ENCODE peak calls at places on chromosome 21, in four cellular contexts. One of them, this sample, is unnamed. For H3K4me1, the result is how much of the 10 kb centered on the place peaks cover.

GRCh38 chr21:37550618-37551405 is 184.2 kb downstream of the DYRK1A start:
- DNase-seq in psoas muscle: no peak
- DNase-seq in HAP-1: no peak
- DNase-seq in A673: no peak
- DNase-seq in this sample: peak

GRCh38 chr21:30072496-30072895 is 94.1 kb downstream of the CLDN17 start:
- DNase-seq in HAP-1: no peak
- DNase-seq in psoas muscle: no peak
- DNase-seq in A673: peak
- DNase-seq in this sample: no peak

GRCh38 chr21:34934350-34934749 is 114.8 kb downstream of the RUNX1 start:
- DNase-seq in HAP-1: no peak
- DNase-seq in psoas muscle: no peak
- DNase-seq in A673: no peak
- DNase-seq in this sample: no peak

GRCh38 chr21:40466893-40467483 is 380.0 kb downstream of the DSCAM start:
- DNase-seq in psoas muscle: no peak
- DNase-seq in HAP-1: no peak
- DNase-seq in A673: no peak
- DNase-seq in this sample: no peak

GRCh38 chr21:29928537-29928936 is 11.3 kb downstream of the GRIK1 start:
- DNase-seq in A673: no peak
- DNase-seq in HAP-1: no peak
- DNase-seq in psoas muscle: no peak
- DNase-seq in this sample: no peak

GRCh38 chr21:34671891-34672290 is 3.1 kb downstream of the CLIC6 start:
- DNase-seq in psoas muscle: no peak
- DNase-seq in A673: no peak
- DNase-seq in HAP-1: no peak
- DNase-seq in this sample: no peak

GRCh38 chr21:18495553-18495952 is 92.0 kb upstream of the TMPRSS15 start:
- DNase-seq in HAP-1: no peak
- DNase-seq in A673: no peak
- DNase-seq in psoas muscle: no peak
- DNase-seq in this sample: no peak

GRCh38 chr21:17775431-17776126 is 43.6 kb downstream of the C21orf91 start:
- DNase-seq in HAP-1: no peak
- DNase-seq in psoas muscle: no peak
- DNase-seq in A673: no peak
- DNase-seq in this sample: no peak

GRCh38 chr21:26098758-26099157 is 71.8 kb downstream of the APP start:
- DNase-seq in HAP-1: no peak
- DNase-seq in A673: no peak
- DNase-seq in psoas muscle: no peak
- DNase-seq in this sample: no peak

GRCh38 chr21:40231979-40232378 is 364.7 kb downstream of the PCP4 start:
- DNase-seq in psoas muscle: no peak
- DNase-seq in A673: no peak
- DNase-seq in HAP-1: no peak
- DNase-seq in this sample: no peak

GRCh38 chr21:15174923-15175322 is 110.1 kb upstream of the NRIP1 start:
- DNase-seq in A673: no peak
- DNase-seq in HAP-1: no peak
- DNase-seq in psoas muscle: no peak
- DNase-seq in this sample: no peak

GRCh38 chr21:14911351-14911750 is 153.4 kb downstream of the NRIP1 start:
- DNase-seq in psoas muscle: no peak
- DNase-seq in HAP-1: no peak
- DNase-seq in A673: no peak
- DNase-seq in this sample: no peak

GRCh38 chr21:34517491-34518245 is 5.7 kb upstream of the KCNE1 start:
- DNase-seq in psoas muscle: no peak
- DNase-seq in HAP-1: no peak
- DNase-seq in A673: no peak
- DNase-seq in this sample: no peak

GRCh38 chr21:28770867-28771661 is 221.6 kb downstream of the LTN1 start:
- DNase-seq in A673: no peak
- DNase-seq in HAP-1: no peak
- DNase-seq in psoas muscle: no peak
- DNase-seq in this sample: no peak

GRCh38 chr21:18369115-18369514 is 34.5 kb downstream of the TMPRSS15 start:
- DNase-seq in HAP-1: peak
- DNase-seq in A673: peak
- DNase-seq in psoas muscle: no peak
- DNase-seq in this sample: no peak

GRCh38 chr21:20010691-20011200 is 987.5 kb upstream of the NCAM2 start:
- DNase-seq in A673: no peak
- DNase-seq in psoas muscle: no peak
- DNase-seq in HAP-1: no peak
- DNase-seq in this sample: no peak

GRCh38 chr21:35528109-35529042 is 479.3 kb upstream of the RUNX1 start:
- DNase-seq in HAP-1: no peak
- DNase-seq in A673: no peak
- DNase-seq in psoas muscle: peak
- DNase-seq in this sample: no peak

GRCh38 chr21:28754127-28754611 is 238.5 kb downstream of the LTN1 start:
- DNase-seq in A673: peak
- DNase-seq in psoas muscle: no peak
- DNase-seq in HAP-1: no peak
- DNase-seq in this sample: peak

GRCh38 chr21:20341431-20341830 is 656.8 kb upstream of the NCAM2 start:
- DNase-seq in A673: no peak
- DNase-seq in psoas muscle: no peak
- DNase-seq in HAP-1: no peak
- DNase-seq in this sample: no peak

GRCh38 chr21:36841866-36842265 is 124.6 kb downstream of the HLCS start:
- DNase-seq in psoas muscle: no peak
- DNase-seq in A673: no peak
- DNase-seq in HAP-1: no peak
- DNase-seq in this sample: no peak

GRCh38 chr21:15682182-15682895 is 47.4 kb upstream of the USP25 start:
- DNase-seq in HAP-1: no peak
- DNase-seq in A673: peak
- DNase-seq in psoas muscle: no peak
- DNase-seq in this sample: no peak

GRCh38 chr21:37145635-37146111 is 72.6 kb downstream of the TTC3 start:
- DNase-seq in A673: peak
- DNase-seq in psoas muscle: no peak
- DNase-seq in HAP-1: no peak
- DNase-seq in this sample: no peak

GRCh38 chr21:41876928-41877652 is 2.1 kb downstream of the PRDM15 start:
- DNase-seq in HAP-1: no peak
- DNase-seq in psoas muscle: peak
- DNase-seq in A673: no peak
- DNase-seq in this sample: no peak
- H3K4me3 ChIP-seq in HAP-1: peak
- H3K4me3 ChIP-seq in psoas muscle: peak
- H3K4me3 ChIP-seq in A673: peak
- H3K4me3 ChIP-seq in this sample: peak

GRCh38 chr21:45998871-45999580 is 17.5 kb downstream of the COL6A1 start:
- DNase-seq in A673: no peak
- DNase-seq in psoas muscle: peak
- DNase-seq in HAP-1: no peak
- DNase-seq in this sample: peak
- H3K4me1 ChIP-seq in A673: under half
- H3K4me1 ChIP-seq in psoas muscle: under half
- H3K4me1 ChIP-seq in HAP-1: under half
- H3K4me1 ChIP-seq in this sample: under half

GRCh38 chr21:44710756-44711326 is 531 bp downstream of the TSPEAR start:
- DNase-seq in HAP-1: no peak
- DNase-seq in psoas muscle: peak
- DNase-seq in A673: no peak
- DNase-seq in this sample: no peak

GRCh38 chr21:44713130-44713529 is 1.8 kb upstream of the TSPEAR start:
- DNase-seq in HAP-1: no peak
- DNase-seq in psoas muscle: peak
- DNase-seq in A673: no peak
- DNase-seq in this sample: no peak

GRCh38 chr21:44710294-44710665 is 1.1 kb downstream of the TSPEAR start:
- DNase-seq in psoas muscle: peak
- DNase-seq in A673: no peak
- DNase-seq in HAP-1: no peak
- DNase-seq in this sample: no peak

GRCh38 chr21:44712203-44713028 is 1.0 kb upstream of the TSPEAR start:
- DNase-seq in psoas muscle: peak
- DNase-seq in HAP-1: no peak
- DNase-seq in A673: no peak
- DNase-seq in this sample: no peak

GRCh38 chr21:44711327-44712202 is at the start of gene TSPEAR:
- DNase-seq in psoas muscle: peak
- DNase-seq in A673: no peak
- DNase-seq in HAP-1: no peak
- DNase-seq in this sample: no peak
- H3K4me3 ChIP-seq in psoas muscle: no peak
- H3K4me3 ChIP-seq in A673: no peak
- H3K4me3 ChIP-seq in HAP-1: no peak
- H3K4me3 ChIP-seq in this sample: no peak

DNA sequence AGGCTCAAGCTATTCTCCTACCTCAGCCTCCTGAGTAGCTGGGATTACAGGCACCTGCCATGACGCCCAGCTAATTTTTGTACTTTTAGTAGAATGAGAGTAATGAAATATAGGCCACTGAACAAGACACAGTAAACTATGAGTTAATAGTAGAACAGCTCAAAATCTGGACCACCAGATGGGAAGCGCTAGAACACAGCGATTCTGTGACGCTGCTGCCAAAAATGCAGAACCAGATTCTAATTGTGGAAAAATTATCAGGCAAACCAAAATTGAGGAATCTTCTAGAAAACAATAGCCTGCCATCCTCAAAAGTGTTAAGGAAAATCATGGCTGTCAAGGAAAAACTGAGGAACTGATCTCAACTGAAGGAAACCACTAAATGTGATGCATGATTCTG is 111.4 kb upstream of the TIAM1 start:
- DNase-seq in A673: no peak
- DNase-seq in psoas muscle: no peak
- DNase-seq in HAP-1: no peak
- DNase-seq in this sample: no peak
- H3K4me1 ChIP-seq in A673: under half
- H3K4me1 ChIP-seq in psoas muscle: under half
- H3K4me1 ChIP-seq in HAP-1: under half
- H3K4me1 ChIP-seq in this sample: under half

GRCh38 chr21:42179316-42179715 is 39.6 kb upstream of the ABCG1 start:
- DNase-seq in HAP-1: no peak
- DNase-seq in psoas muscle: no peak
- DNase-seq in A673: no peak
- DNase-seq in this sample: peak
- H3K4me3 ChIP-seq in HAP-1: no peak
- H3K4me3 ChIP-seq in psoas muscle: no peak
- H3K4me3 ChIP-seq in A673: no peak
- H3K4me3 ChIP-seq in this sample: no peak

GRCh38 chr21:45358711-45359310 is 46.2 kb upstream of the COL18A1 start:
- DNase-seq in HAP-1: no peak
- DNase-seq in psoas muscle: peak
- DNase-seq in A673: no peak
- DNase-seq in this sample: no peak

GRCh38 chr21:45361033-45361997 is 43.6 kb upstream of the COL18A1 start:
- DNase-seq in psoas muscle: peak
- DNase-seq in A673: no peak
- DNase-seq in HAP-1: no peak
- DNase-seq in this sample: no peak

GRCh38 chr21:45357436-45358260 is 47.3 kb upstream of the COL18A1 start:
- DNase-seq in HAP-1: no peak
- DNase-seq in psoas muscle: peak
- DNase-seq in A673: no peak
- DNase-seq in this sample: peak

GRCh38 chr21:45358261-45358670 is 46.7 kb upstream of the COL18A1 start:
- DNase-seq in A673: no peak
- DNase-seq in HAP-1: no peak
- DNase-seq in psoas muscle: peak
- DNase-seq in this sample: no peak

DNA sequence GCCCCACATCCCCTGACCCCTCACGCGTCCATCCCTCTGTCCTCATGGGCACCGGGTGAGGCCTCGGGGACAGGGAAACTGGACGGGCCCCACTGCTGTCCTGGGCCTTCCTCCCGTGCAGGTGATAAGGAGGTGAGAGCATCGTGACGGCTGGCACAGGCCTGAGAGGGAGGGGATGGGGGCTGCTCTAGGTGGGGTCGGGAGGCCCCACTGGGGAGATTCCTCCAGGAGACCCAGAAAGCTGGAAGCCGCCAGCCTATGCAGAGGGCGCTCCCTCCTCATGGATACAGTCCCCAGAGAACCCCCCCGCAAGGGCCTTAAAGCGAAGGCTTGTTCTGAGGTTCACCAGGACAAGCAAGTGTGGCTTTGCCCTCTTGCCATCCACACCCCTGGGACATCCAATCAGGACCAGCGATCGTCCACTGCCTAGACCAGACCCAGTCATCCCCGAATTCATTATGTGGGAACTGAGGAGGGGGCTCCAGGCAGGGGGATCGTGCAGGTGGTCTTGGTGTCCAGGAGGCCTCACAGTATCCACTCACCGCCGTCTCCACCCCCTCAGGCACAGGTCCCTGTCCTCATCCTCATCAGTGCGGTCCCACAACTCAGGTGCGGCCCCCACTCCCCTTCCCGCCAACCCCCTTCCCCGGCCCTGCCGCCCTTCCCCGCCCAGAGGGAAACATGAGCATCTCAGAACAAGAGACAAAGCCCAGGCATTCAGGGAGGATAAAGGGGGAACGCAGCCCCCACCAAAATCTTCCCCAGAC is 45.3 kb upstream of the COL18A1 start:
- DNase-seq in HAP-1: peak
- DNase-seq in A673: no peak
- DNase-seq in psoas muscle: peak
- DNase-seq in this sample: no peak
- H3K4me1 ChIP-seq in HAP-1: under half
- H3K4me1 ChIP-seq in A673: under half
- H3K4me1 ChIP-seq in psoas muscle: under half
- H3K4me1 ChIP-seq in this sample: half or more

DNA sequence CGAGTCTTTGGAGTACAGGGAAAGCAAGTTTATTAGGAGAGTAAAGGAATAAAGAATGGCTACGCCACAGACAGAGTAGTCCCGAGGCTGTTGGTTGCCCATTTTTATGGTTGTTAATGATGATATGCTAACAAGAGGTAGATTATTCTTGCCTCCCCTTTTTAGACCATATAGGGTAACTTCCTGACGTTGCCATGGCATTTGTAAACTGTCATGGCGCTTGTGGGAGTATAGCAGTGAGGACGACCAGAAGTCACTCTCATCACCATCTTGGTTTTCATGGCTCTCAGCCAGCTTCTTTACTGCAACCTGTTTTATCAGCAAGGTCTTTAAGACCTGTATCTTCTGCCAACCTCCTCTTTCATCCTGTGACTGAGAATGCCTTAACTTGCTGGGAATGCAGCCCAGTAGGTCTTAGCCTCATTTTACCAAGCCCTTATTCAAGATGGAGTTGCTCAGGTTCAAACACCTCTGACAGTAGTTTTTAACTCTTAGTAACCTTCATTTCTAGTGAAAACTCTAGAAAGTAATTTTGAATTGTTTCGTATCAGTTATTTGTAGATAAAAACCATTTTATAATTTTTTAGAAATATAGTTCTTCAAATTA is 26.2 kb downstream of the TCP10L start:
- DNase-seq in psoas muscle: no peak
- DNase-seq in HAP-1: no peak
- DNase-seq in A673: no peak
- DNase-seq in this sample: no peak
- H3K4me3 ChIP-seq in psoas muscle: no peak
- H3K4me3 ChIP-seq in HAP-1: no peak
- H3K4me3 ChIP-seq in A673: no peak
- H3K4me3 ChIP-seq in this sample: no peak

GRCh38 chr21:42848932-42849758 is 30.2 kb downstream of the WDR4 start:
- DNase-seq in HAP-1: no peak
- DNase-seq in psoas muscle: peak
- DNase-seq in A673: no peak
- DNase-seq in this sample: no peak
- H3K4me1 ChIP-seq in HAP-1: under half
- H3K4me1 ChIP-seq in psoas muscle: under half
- H3K4me1 ChIP-seq in A673: under half
- H3K4me1 ChIP-seq in this sample: under half